ENCODE peak calls at places on chromosomes 5 and 9, in six cellular contexts. K is A549, G is IMR-90, C is right lobe of liver, O is sigmoid colon, X is HCT116. I is an unnamed sample.

GRCh38 chr5:72815580-72816296 is 723 bp upstream of the TNPO1 start:
- DNase-seq in K (no peak), G (no peak), C (no peak), O (no peak), X (no peak), I (no peak)

GRCh38 chr5:148978370-148979103 is 84.3 kb downstream of the SH3TC2 start:
- DNase-seq in K (no peak), G (no peak), C (no peak), O (no peak), X (no peak), I (no peak)

GRCh38 chr5:4083591-4084337 is 488.1 kb downstream of the IRX1 start:
- DNase-seq in K (no peak), G (no peak), C (no peak), O (no peak), X (no peak), I (no peak)

GRCh38 chr9:115058684-115059315 is 59.2 kb downstream of the TNC start:
- DNase-seq in K (no peak), G (peak), C (no peak), O (no peak), X (no peak), I (no peak)

GRCh38 chr5:112034614-112035013 is 277.6 kb upstream of the NREP start:
- DNase-seq in K (no peak), G (peak), C (no peak), O (no peak), X (no peak), I (no peak)

GRCh38 chr5:35488786-35489185 is 128.9 kb upstream of the SPEF2 start:
- DNase-seq in K (no peak), G (no peak), C (no peak), O (no peak), X (no peak), I (no peak)

GRCh38 chr9:124020520-124021384 is 9.2 kb downstream of the LHX2 start:
- DNase-seq in K (no peak), G (no peak), C (no peak), O (no peak), X (no peak), I (no peak)

GRCh38 chr9:134734270-134734669 is 92.7 kb downstream of the COL5A1 start:
- DNase-seq in K (peak), G (peak), C (no peak), O (peak), X (no peak), I (peak)

GRCh38 chr5:180495991-180496741 is 2.0 kb downstream of the CNOT6 start:
- DNase-seq in K (no peak), G (no peak), C (no peak), O (no peak), X (no peak), I (no peak)

GRCh38 chr5:180495292-180495691 is 1.1 kb downstream of the CNOT6 start:
- DNase-seq in K (no peak), G (no peak), C (no peak), O (no peak), X (no peak), I (no peak)

GRCh38 chr5:180494510-180495181 is 467 bp downstream of the CNOT6 start:
- DNase-seq in K (peak), G (no peak), C (peak), O (peak), X (no peak), I (peak)

GRCh38 chr5:180499684-180500083 is 5.5 kb downstream of the CNOT6 start:
- DNase-seq in K (no peak), G (no peak), C (no peak), O (no peak), X (no peak), I (no peak)

DNA sequence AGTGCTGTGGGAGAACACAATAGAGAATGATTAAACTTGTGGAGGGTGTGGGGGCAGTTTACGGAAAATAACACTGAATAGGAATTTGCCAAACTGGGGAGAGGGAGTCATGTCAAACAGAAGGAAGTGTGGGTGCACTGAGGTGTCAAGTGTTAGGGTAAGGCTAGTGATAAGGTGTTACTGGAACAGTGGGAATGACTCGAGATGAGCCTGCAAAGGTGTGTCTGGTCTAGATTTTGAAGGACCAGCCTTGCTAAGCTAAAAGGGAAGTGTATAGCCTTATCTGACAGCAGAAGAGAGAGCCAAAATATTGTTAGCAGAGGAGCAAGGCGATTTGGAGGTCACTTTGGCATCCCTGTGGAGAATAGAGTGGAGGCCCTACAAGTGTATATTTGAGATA is 4.2 kb downstream of the CNOT6 start:
- DNase-seq in K (no peak), G (no peak), C (no peak), O (no peak), X (no peak), I (no peak)
- TF ChIP-seq POLR2A in K (no peak), G (no peak), C (no peak), O (no peak), X (no peak), I (no peak)

DNA sequence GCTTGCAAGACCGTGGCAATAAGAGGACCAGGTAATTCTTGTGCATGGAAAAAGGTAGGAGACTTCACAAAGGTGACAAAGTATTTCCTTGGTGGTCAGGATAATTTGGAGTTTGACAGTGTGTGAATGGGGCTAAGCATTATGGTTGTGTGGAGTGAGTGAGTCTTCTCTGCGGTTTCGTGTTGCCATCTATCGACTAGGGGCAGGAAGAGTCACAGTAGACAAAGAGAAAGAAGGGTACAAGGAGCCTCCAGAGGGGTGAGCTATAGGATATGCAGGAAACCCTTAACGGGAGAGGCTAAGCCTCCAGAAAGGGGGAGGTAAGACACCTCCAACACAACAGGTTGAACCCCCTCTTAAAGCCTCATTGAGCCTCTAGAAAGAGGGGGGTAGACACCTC is 64.0 kb upstream of the RANBP6 start:
- DNase-seq in K (no peak), G (no peak), C (no peak), O (no peak), X (no peak), I (no peak)
- TF ChIP-seq POLR2A in K (no peak), G (no peak), C (no peak), O (no peak), X (no peak), I (no peak)

GRCh38 chr9:4297151-4297794 is 2.6 kb downstream of the GLIS3 start:
- DNase-seq in K (peak), G (peak), C (peak), O (peak), X (peak), I (peak)

GRCh38 chr9:4298255-4299005 is 1.4 kb downstream of the GLIS3 start:
- DNase-seq in K (peak), G (peak), C (peak), O (peak), X (no peak), I (no peak)

GRCh38 chr9:4299006-4299795 is 667 bp downstream of the GLIS3 start:
- DNase-seq in K (peak), G (peak), C (peak), O (peak), X (no peak), I (no peak)

GRCh38 chr9:4296217-4296616 is 3.7 kb downstream of the GLIS3 start:
- DNase-seq in K (peak), G (no peak), C (no peak), O (no peak), X (no peak), I (no peak)

GRCh38 chr9:4297795-4298254 is 2.0 kb downstream of the GLIS3 start:
- DNase-seq in K (peak), G (peak), C (peak), O (peak), X (no peak), I (no peak)
- TF ChIP-seq POLR2A in K (peak), G (no peak), C (peak), O (no peak), X (peak), I (no peak)

GRCh38 chr5:172321593-172321992 is 38.0 kb upstream of the UBTD2 start:
- DNase-seq in K (no peak), G (no peak), C (no peak), O (no peak), X (no peak), I (no peak)
- TF ChIP-seq POLR2A in K (no peak), G (no peak), C (no peak), O (no peak), X (no peak), I (no peak)

GRCh38 chr9:98479967-98480847 is 224.8 kb upstream of the TBC1D2 start:
- DNase-seq in K (peak), G (peak), C (no peak), O (no peak), X (no peak), I (no peak)

GRCh38 chr9:98484218-98484617 is 224.5 kb downstream of the GABBR2 start:
- DNase-seq in K (peak), G (peak), C (no peak), O (no peak), X (no peak), I (no peak)

GRCh38 chr9:98481676-98482075 is 226.2 kb upstream of the TBC1D2 start:
- DNase-seq in K (no peak), G (peak), C (no peak), O (no peak), X (no peak), I (no peak)

GRCh38 chr9:98479449-98479848 is 224.0 kb upstream of the TBC1D2 start:
- DNase-seq in K (peak), G (no peak), C (no peak), O (no peak), X (no peak), I (no peak)

GRCh38 chr9:98482248-98482647 is 226.5 kb downstream of the GABBR2 start:
- DNase-seq in K (no peak), G (no peak), C (no peak), O (no peak), X (no peak), I (no peak)
- TF ChIP-seq POLR2A in K (no peak), G (no peak), C (no peak), O (no peak), X (no peak), I (no peak)